ENCODE peak calls at places on chromosomes 1 and 21, in four cellular contexts. F, J, I and S are unnamed samples.

GRCh38 chr1:44576456-44577150 is 97.7 kb downstream of the TMEM53 start:
- DNase-seq in F (no peak), J (no peak), I (no peak), S (no peak)

GRCh38 chr1:6454856-6455751 is 10.9 kb downstream of the TNFRSF25 start:
- DNase-seq in F (no peak), J (no peak), I (peak; percentile 66), S (no peak)

GRCh38 chr1:41390171-41390570 is 28.9 kb downstream of the FOXO6 start:
- DNase-seq in F (no peak), J (no peak), I (no peak), S (no peak)

GRCh38 chr1:229272164-229273158 is 1.6 kb downstream of the RAB4A start:
- DNase-seq in F (no peak), J (no peak), I (no peak), S (no peak)

GRCh38 chr1:54497338-54497737 is 50.7 kb upstream of the ACOT11 start:
- DNase-seq in F (no peak), J (no peak), I (no peak), S (no peak)

GRCh38 chr1:184075040-184076029 is 23.8 kb downstream of the TSEN15 start:
- DNase-seq in F (no peak), J (peak; percentile 34), I (no peak), S (peak; percentile 21)

GRCh38 chr21:44857127-44857892 is 16.2 kb downstream of the PTTG1IP start:
- DNase-seq in F (no peak), J (no peak), I (no peak), S (no peak)

GRCh38 chr1:190436615-190437014 is 41.0 kb downstream of the BRINP3 start:
- DNase-seq in F (no peak), J (peak; percentile 31), I (no peak), S (no peak)

GRCh38 chr1:151972533-151973270 is 21.0 kb downstream of the S100A10 start:
- DNase-seq in F (no peak), J (peak; percentile 86), I (no peak), S (no peak)

GRCh38 chr21:46004168-46004861 is 22.7 kb downstream of the COL6A1 start:
- DNase-seq in F (peak; percentile 24), J (no peak), I (no peak), S (no peak)

GRCh38 chr1:45266151-45266801 is 59.9 kb upstream of the ZSWIM5 start:
- DNase-seq in F (peak; percentile 43), J (no peak), I (no peak), S (no peak)

GRCh38 chr21:46129846-46130651 is 25.3 kb downstream of the FTCD start:
- DNase-seq in F (peak; percentile 20), J (no peak), I (no peak), S (no peak)

GRCh38 chr1:12600880-12601633 is 17.0 kb downstream of the DHRS3 start:
- DNase-seq in F (peak; percentile 38), J (no peak), I (peak; percentile 64), S (peak; percentile 34)

GRCh38 chr1:2545754-2546514 is 10.2 kb upstream of the TNFRSF14 start:
- DNase-seq in F (peak; percentile 90), J (peak; percentile 94), I (peak; percentile 88), S (peak; percentile 90)

GRCh38 chr1:197892684-197893083 is 9.7 kb upstream of the C1orf53 start:
- DNase-seq in F (no peak), J (no peak), I (no peak), S (no peak)

GRCh38 chr1:201053155-201053860 is 29.8 kb upstream of the KIF21B start:
- DNase-seq in F (no peak), J (no peak), I (no peak), S (no peak)

GRCh38 chr1:57835620-57836019 is 411.8 kb upstream of the DAB1 start:
- DNase-seq in F (no peak), J (no peak), I (no peak), S (no peak)

GRCh38 chr21:40255665-40256064 is 388.4 kb downstream of the PCP4 start:
- DNase-seq in F (no peak), J (no peak), I (no peak), S (no peak)

GRCh38 chr1:156338180-156338973 is at the start of the genes CCT3 and TSACC:
- DNase-seq in F (peak; percentile 100), J (peak; percentile 99), I (peak; percentile 100), S (peak; percentile 99)

GRCh38 chr1:234643111-234643849 is 33.3 kb upstream of the IRF2BP2 start:
- DNase-seq in F (no peak), J (no peak), I (no peak), S (no peak)

GRCh38 chr1:78673120-78673519 is 23.5 kb downstream of the IFI44 start:
- DNase-seq in F (no peak), J (no peak), I (no peak), S (no peak)

GRCh38 chr1:205939690-205940330 is 3.4 kb downstream of the SLC26A9 start:
- DNase-seq in F (no peak), J (peak; percentile 84), I (no peak), S (no peak)

GRCh38 chr1:25907473-25908058 is 1.3 kb upstream of the STMN1 start:
- DNase-seq in F (no peak), J (no peak), I (no peak), S (no peak)

GRCh38 chr1:162973381-162973795 is 95.8 kb upstream of the RGS4 start:
- DNase-seq in F (no peak), J (peak; percentile 54), I (no peak), S (no peak)

GRCh38 chr1:31715097-31715872 is 11.5 kb upstream of the COL16A1 start:
- DNase-seq in F (peak; percentile 96), J (peak; percentile 66), I (peak; percentile 67), S (peak; percentile 21)